ENCODE peak calls at places on chromosomes 11 and 22, in ten cellular contexts. One of them, this sample, is unnamed.

GRCh38 chr11:75450826-75451783 is 18.1 kb upstream of the KLHL35 start:
- DNase-seq in RCC 7860: no peak
- DNase-seq in activated T-helper 1 cell treated with Interleukin-2 at 50 U/mL for 16 hours: peak
- DNase-seq in SHP77: peak
- DNase-seq in stimulated activated CD8-positive, alpha-beta memory T cell treated with anti-CD3 and anti-CD28 coated beads, Interleukin-4, amount 100 ng/mL, for 4 hours: no peak
- DNase-seq in iris pigment epithelial cell: no peak
- DNase-seq in activated CD4-positive, alpha-beta T cell treated with anti-CD3 and anti-CD28 coated beads for 24 hours: peak
- DNase-seq in thyroid gland: no peak
- DNase-seq in activated effector memory CD4-positive, alpha-beta T cell treated with anti-CD3 and anti-CD28 coated beads, Interleukin-2, amount 50 U/mL, for 16 hours: peak
- DNase-seq in HTR-8/SVneo: no peak
- DNase-seq in this sample: no peak

GRCh38 chr22:40421082-40421350 is 50.6 kb downstream of the SGSM3 start:
- DNase-seq in HTR-8/SVneo: no peak
- DNase-seq in activated effector memory CD4-positive, alpha-beta T cell treated with anti-CD3 and anti-CD28 coated beads, Interleukin-2, amount 50 U/mL, for 16 hours: no peak
- DNase-seq in stimulated activated CD8-positive, alpha-beta memory T cell treated with anti-CD3 and anti-CD28 coated beads, Interleukin-4, amount 100 ng/mL, for 4 hours: no peak
- DNase-seq in iris pigment epithelial cell: no peak
- DNase-seq in activated CD4-positive, alpha-beta T cell treated with anti-CD3 and anti-CD28 coated beads for 24 hours: no peak
- DNase-seq in activated T-helper 1 cell treated with Interleukin-2 at 50 U/mL for 16 hours: no peak
- DNase-seq in SHP77: no peak
- DNase-seq in RCC 7860: no peak
- DNase-seq in thyroid gland: no peak
- DNase-seq in this sample: no peak

GRCh38 chr11:93169143-93169542 is 28.6 kb downstream of the SLC36A4 start:
- DNase-seq in stimulated activated CD8-positive, alpha-beta memory T cell treated with anti-CD3 and anti-CD28 coated beads, Interleukin-4, amount 100 ng/mL, for 4 hours: no peak
- DNase-seq in activated effector memory CD4-positive, alpha-beta T cell treated with anti-CD3 and anti-CD28 coated beads, Interleukin-2, amount 50 U/mL, for 16 hours: no peak
- DNase-seq in thyroid gland: no peak
- DNase-seq in iris pigment epithelial cell: no peak
- DNase-seq in SHP77: no peak
- DNase-seq in RCC 7860: no peak
- DNase-seq in activated CD4-positive, alpha-beta T cell treated with anti-CD3 and anti-CD28 coated beads for 24 hours: no peak
- DNase-seq in HTR-8/SVneo: no peak
- DNase-seq in activated T-helper 1 cell treated with Interleukin-2 at 50 U/mL for 16 hours: no peak
- DNase-seq in this sample: no peak

GRCh38 chr11:17734986-17735822 is 623 bp downstream of the KCNC1 start:
- DNase-seq in iris pigment epithelial cell: peak
- DNase-seq in thyroid gland: peak
- DNase-seq in activated CD4-positive, alpha-beta T cell treated with anti-CD3 and anti-CD28 coated beads for 24 hours: no peak
- DNase-seq in HTR-8/SVneo: peak
- DNase-seq in SHP77: no peak
- DNase-seq in activated T-helper 1 cell treated with Interleukin-2 at 50 U/mL for 16 hours: no peak
- DNase-seq in activated effector memory CD4-positive, alpha-beta T cell treated with anti-CD3 and anti-CD28 coated beads, Interleukin-2, amount 50 U/mL, for 16 hours: no peak
- DNase-seq in stimulated activated CD8-positive, alpha-beta memory T cell treated with anti-CD3 and anti-CD28 coated beads, Interleukin-4, amount 100 ng/mL, for 4 hours: no peak
- DNase-seq in RCC 7860: no peak
- DNase-seq in this sample: peak

GRCh38 chr11:1198766-1199688 is 23.8 kb upstream of the MUC5B start:
- DNase-seq in activated T-helper 1 cell treated with Interleukin-2 at 50 U/mL for 16 hours: no peak
- DNase-seq in RCC 7860: no peak
- DNase-seq in activated CD4-positive, alpha-beta T cell treated with anti-CD3 and anti-CD28 coated beads for 24 hours: no peak
- DNase-seq in stimulated activated CD8-positive, alpha-beta memory T cell treated with anti-CD3 and anti-CD28 coated beads, Interleukin-4, amount 100 ng/mL, for 4 hours: no peak
- DNase-seq in activated effector memory CD4-positive, alpha-beta T cell treated with anti-CD3 and anti-CD28 coated beads, Interleukin-2, amount 50 U/mL, for 16 hours: peak
- DNase-seq in SHP77: no peak
- DNase-seq in iris pigment epithelial cell: no peak
- DNase-seq in HTR-8/SVneo: no peak
- DNase-seq in thyroid gland: no peak
- DNase-seq in this sample: peak

GRCh38 chr22:31681625-31682345 is 19.8 kb upstream of the PISD start:
- DNase-seq in SHP77: no peak
- DNase-seq in iris pigment epithelial cell: peak
- DNase-seq in activated effector memory CD4-positive, alpha-beta T cell treated with anti-CD3 and anti-CD28 coated beads, Interleukin-2, amount 50 U/mL, for 16 hours: no peak
- DNase-seq in stimulated activated CD8-positive, alpha-beta memory T cell treated with anti-CD3 and anti-CD28 coated beads, Interleukin-4, amount 100 ng/mL, for 4 hours: no peak
- DNase-seq in HTR-8/SVneo: no peak
- DNase-seq in RCC 7860: no peak
- DNase-seq in thyroid gland: no peak
- DNase-seq in activated T-helper 1 cell treated with Interleukin-2 at 50 U/mL for 16 hours: no peak
- DNase-seq in activated CD4-positive, alpha-beta T cell treated with anti-CD3 and anti-CD28 coated beads for 24 hours: no peak
- DNase-seq in this sample: no peak

GRCh38 chr22:39712938-39713525 is 142.5 kb downstream of the CACNA1I start:
- DNase-seq in activated effector memory CD4-positive, alpha-beta T cell treated with anti-CD3 and anti-CD28 coated beads, Interleukin-2, amount 50 U/mL, for 16 hours: no peak
- DNase-seq in stimulated activated CD8-positive, alpha-beta memory T cell treated with anti-CD3 and anti-CD28 coated beads, Interleukin-4, amount 100 ng/mL, for 4 hours: no peak
- DNase-seq in SHP77: no peak
- DNase-seq in RCC 7860: no peak
- DNase-seq in activated CD4-positive, alpha-beta T cell treated with anti-CD3 and anti-CD28 coated beads for 24 hours: no peak
- DNase-seq in activated T-helper 1 cell treated with Interleukin-2 at 50 U/mL for 16 hours: no peak
- DNase-seq in iris pigment epithelial cell: no peak
- DNase-seq in thyroid gland: no peak
- DNase-seq in HTR-8/SVneo: no peak
- DNase-seq in this sample: no peak

GRCh38 chr11:102438311-102439062 is 14.1 kb downstream of the TMEM123 start:
- DNase-seq in activated CD4-positive, alpha-beta T cell treated with anti-CD3 and anti-CD28 coated beads for 24 hours: no peak
- DNase-seq in RCC 7860: no peak
- DNase-seq in SHP77: no peak
- DNase-seq in iris pigment epithelial cell: no peak
- DNase-seq in stimulated activated CD8-positive, alpha-beta memory T cell treated with anti-CD3 and anti-CD28 coated beads, Interleukin-4, amount 100 ng/mL, for 4 hours: no peak
- DNase-seq in activated effector memory CD4-positive, alpha-beta T cell treated with anti-CD3 and anti-CD28 coated beads, Interleukin-2, amount 50 U/mL, for 16 hours: peak
- DNase-seq in activated T-helper 1 cell treated with Interleukin-2 at 50 U/mL for 16 hours: no peak
- DNase-seq in thyroid gland: peak
- DNase-seq in HTR-8/SVneo: no peak
- DNase-seq in this sample: no peak

GRCh38 chr22:18971321-18971751 is 35.2 kb upstream of the PRODH start:
- DNase-seq in RCC 7860: no peak
- DNase-seq in stimulated activated CD8-positive, alpha-beta memory T cell treated with anti-CD3 and anti-CD28 coated beads, Interleukin-4, amount 100 ng/mL, for 4 hours: no peak
- DNase-seq in activated effector memory CD4-positive, alpha-beta T cell treated with anti-CD3 and anti-CD28 coated beads, Interleukin-2, amount 50 U/mL, for 16 hours: no peak
- DNase-seq in SHP77: no peak
- DNase-seq in HTR-8/SVneo: no peak
- DNase-seq in iris pigment epithelial cell: no peak
- DNase-seq in activated CD4-positive, alpha-beta T cell treated with anti-CD3 and anti-CD28 coated beads for 24 hours: no peak
- DNase-seq in thyroid gland: no peak
- DNase-seq in activated T-helper 1 cell treated with Interleukin-2 at 50 U/mL for 16 hours: no peak
- DNase-seq in this sample: no peak

GRCh38 chr11:12862761-12863469 is 146.2 kb upstream of the RASSF10 start:
- DNase-seq in RCC 7860: no peak
- DNase-seq in thyroid gland: peak
- DNase-seq in HTR-8/SVneo: peak
- DNase-seq in stimulated activated CD8-positive, alpha-beta memory T cell treated with anti-CD3 and anti-CD28 coated beads, Interleukin-4, amount 100 ng/mL, for 4 hours: no peak
- DNase-seq in activated CD4-positive, alpha-beta T cell treated with anti-CD3 and anti-CD28 coated beads for 24 hours: no peak
- DNase-seq in activated T-helper 1 cell treated with Interleukin-2 at 50 U/mL for 16 hours: no peak
- DNase-seq in SHP77: no peak
- DNase-seq in iris pigment epithelial cell: peak
- DNase-seq in activated effector memory CD4-positive, alpha-beta T cell treated with anti-CD3 and anti-CD28 coated beads, Interleukin-2, amount 50 U/mL, for 16 hours: no peak
- DNase-seq in this sample: no peak

GRCh38 chr11:82902086-82902485 is 550 bp downstream of the DDIAS start:
- DNase-seq in iris pigment epithelial cell: no peak
- DNase-seq in activated effector memory CD4-positive, alpha-beta T cell treated with anti-CD3 and anti-CD28 coated beads, Interleukin-2, amount 50 U/mL, for 16 hours: no peak
- DNase-seq in activated CD4-positive, alpha-beta T cell treated with anti-CD3 and anti-CD28 coated beads for 24 hours: no peak
- DNase-seq in stimulated activated CD8-positive, alpha-beta memory T cell treated with anti-CD3 and anti-CD28 coated beads, Interleukin-4, amount 100 ng/mL, for 4 hours: no peak
- DNase-seq in activated T-helper 1 cell treated with Interleukin-2 at 50 U/mL for 16 hours: no peak
- DNase-seq in RCC 7860: no peak
- DNase-seq in thyroid gland: no peak
- DNase-seq in HTR-8/SVneo: no peak
- DNase-seq in SHP77: no peak
- DNase-seq in this sample: no peak

GRCh38 chr11:28797536-28797935 is 689.3 kb downstream of the METTL15 start:
- DNase-seq in iris pigment epithelial cell: no peak
- DNase-seq in SHP77: no peak
- DNase-seq in thyroid gland: no peak
- DNase-seq in activated T-helper 1 cell treated with Interleukin-2 at 50 U/mL for 16 hours: no peak
- DNase-seq in stimulated activated CD8-positive, alpha-beta memory T cell treated with anti-CD3 and anti-CD28 coated beads, Interleukin-4, amount 100 ng/mL, for 4 hours: no peak
- DNase-seq in HTR-8/SVneo: no peak
- DNase-seq in activated effector memory CD4-positive, alpha-beta T cell treated with anti-CD3 and anti-CD28 coated beads, Interleukin-2, amount 50 U/mL, for 16 hours: no peak
- DNase-seq in RCC 7860: no peak
- DNase-seq in activated CD4-positive, alpha-beta T cell treated with anti-CD3 and anti-CD28 coated beads for 24 hours: no peak
- DNase-seq in this sample: no peak

GRCh38 chr22:37485006-37485713 is 1.0 kb downstream of the MFNG start:
- DNase-seq in activated effector memory CD4-positive, alpha-beta T cell treated with anti-CD3 and anti-CD28 coated beads, Interleukin-2, amount 50 U/mL, for 16 hours: peak
- DNase-seq in activated T-helper 1 cell treated with Interleukin-2 at 50 U/mL for 16 hours: peak
- DNase-seq in HTR-8/SVneo: no peak
- DNase-seq in RCC 7860: no peak
- DNase-seq in thyroid gland: peak
- DNase-seq in stimulated activated CD8-positive, alpha-beta memory T cell treated with anti-CD3 and anti-CD28 coated beads, Interleukin-4, amount 100 ng/mL, for 4 hours: peak
- DNase-seq in SHP77: no peak
- DNase-seq in activated CD4-positive, alpha-beta T cell treated with anti-CD3 and anti-CD28 coated beads for 24 hours: peak
- DNase-seq in iris pigment epithelial cell: no peak
- DNase-seq in this sample: no peak

GRCh38 chr11:13784441-13784840 is 116.0 kb downstream of the FAR1 start:
- DNase-seq in stimulated activated CD8-positive, alpha-beta memory T cell treated with anti-CD3 and anti-CD28 coated beads, Interleukin-4, amount 100 ng/mL, for 4 hours: no peak
- DNase-seq in HTR-8/SVneo: no peak
- DNase-seq in thyroid gland: no peak
- DNase-seq in activated effector memory CD4-positive, alpha-beta T cell treated with anti-CD3 and anti-CD28 coated beads, Interleukin-2, amount 50 U/mL, for 16 hours: no peak
- DNase-seq in iris pigment epithelial cell: no peak
- DNase-seq in activated CD4-positive, alpha-beta T cell treated with anti-CD3 and anti-CD28 coated beads for 24 hours: no peak
- DNase-seq in RCC 7860: no peak
- DNase-seq in SHP77: no peak
- DNase-seq in activated T-helper 1 cell treated with Interleukin-2 at 50 U/mL for 16 hours: no peak
- DNase-seq in this sample: no peak

GRCh38 chr11:35675901-35676610 is 13.5 kb downstream of the TRIM44 start:
- DNase-seq in SHP77: no peak
- DNase-seq in RCC 7860: no peak
- DNase-seq in activated T-helper 1 cell treated with Interleukin-2 at 50 U/mL for 16 hours: no peak
- DNase-seq in activated CD4-positive, alpha-beta T cell treated with anti-CD3 and anti-CD28 coated beads for 24 hours: no peak
- DNase-seq in iris pigment epithelial cell: peak
- DNase-seq in thyroid gland: no peak
- DNase-seq in activated effector memory CD4-positive, alpha-beta T cell treated with anti-CD3 and anti-CD28 coated beads, Interleukin-2, amount 50 U/mL, for 16 hours: no peak
- DNase-seq in HTR-8/SVneo: no peak
- DNase-seq in stimulated activated CD8-positive, alpha-beta memory T cell treated with anti-CD3 and anti-CD28 coated beads, Interleukin-4, amount 100 ng/mL, for 4 hours: no peak
- DNase-seq in this sample: no peak

GRCh38 chr11:111957663-111958415 is 20.7 kb downstream of the DIXDC1 start:
- DNase-seq in HTR-8/SVneo: no peak
- DNase-seq in activated effector memory CD4-positive, alpha-beta T cell treated with anti-CD3 and anti-CD28 coated beads, Interleukin-2, amount 50 U/mL, for 16 hours: no peak
- DNase-seq in activated T-helper 1 cell treated with Interleukin-2 at 50 U/mL for 16 hours: no peak
- DNase-seq in iris pigment epithelial cell: no peak
- DNase-seq in SHP77: peak
- DNase-seq in RCC 7860: no peak
- DNase-seq in activated CD4-positive, alpha-beta T cell treated with anti-CD3 and anti-CD28 coated beads for 24 hours: no peak
- DNase-seq in stimulated activated CD8-positive, alpha-beta memory T cell treated with anti-CD3 and anti-CD28 coated beads, Interleukin-4, amount 100 ng/mL, for 4 hours: no peak
- DNase-seq in thyroid gland: no peak
- DNase-seq in this sample: no peak

GRCh38 chr11:47369676-47370075 is 8.7 kb downstream of the SPI1 start:
- DNase-seq in iris pigment epithelial cell: no peak
- DNase-seq in SHP77: no peak
- DNase-seq in activated effector memory CD4-positive, alpha-beta T cell treated with anti-CD3 and anti-CD28 coated beads, Interleukin-2, amount 50 U/mL, for 16 hours: no peak
- DNase-seq in stimulated activated CD8-positive, alpha-beta memory T cell treated with anti-CD3 and anti-CD28 coated beads, Interleukin-4, amount 100 ng/mL, for 4 hours: no peak
- DNase-seq in activated T-helper 1 cell treated with Interleukin-2 at 50 U/mL for 16 hours: no peak
- DNase-seq in RCC 7860: no peak
- DNase-seq in activated CD4-positive, alpha-beta T cell treated with anti-CD3 and anti-CD28 coated beads for 24 hours: no peak
- DNase-seq in HTR-8/SVneo: no peak
- DNase-seq in thyroid gland: no peak
- DNase-seq in this sample: no peak

GRCh38 chr11:127268956-127269355 is 268.4 kb upstream of the KIRREL3 start:
- DNase-seq in activated effector memory CD4-positive, alpha-beta T cell treated with anti-CD3 and anti-CD28 coated beads, Interleukin-2, amount 50 U/mL, for 16 hours: no peak
- DNase-seq in activated T-helper 1 cell treated with Interleukin-2 at 50 U/mL for 16 hours: no peak
- DNase-seq in iris pigment epithelial cell: no peak
- DNase-seq in activated CD4-positive, alpha-beta T cell treated with anti-CD3 and anti-CD28 coated beads for 24 hours: no peak
- DNase-seq in RCC 7860: no peak
- DNase-seq in thyroid gland: no peak
- DNase-seq in HTR-8/SVneo: no peak
- DNase-seq in stimulated activated CD8-positive, alpha-beta memory T cell treated with anti-CD3 and anti-CD28 coated beads, Interleukin-4, amount 100 ng/mL, for 4 hours: no peak
- DNase-seq in SHP77: no peak
- DNase-seq in this sample: no peak

GRCh38 chr22:44143596-44143995 is 37.1 kb upstream of the PARVG start:
- DNase-seq in thyroid gland: no peak
- DNase-seq in RCC 7860: no peak
- DNase-seq in activated CD4-positive, alpha-beta T cell treated with anti-CD3 and anti-CD28 coated beads for 24 hours: no peak
- DNase-seq in activated effector memory CD4-positive, alpha-beta T cell treated with anti-CD3 and anti-CD28 coated beads, Interleukin-2, amount 50 U/mL, for 16 hours: no peak
- DNase-seq in HTR-8/SVneo: no peak
- DNase-seq in iris pigment epithelial cell: no peak
- DNase-seq in activated T-helper 1 cell treated with Interleukin-2 at 50 U/mL for 16 hours: no peak
- DNase-seq in SHP77: no peak
- DNase-seq in stimulated activated CD8-positive, alpha-beta memory T cell treated with anti-CD3 and anti-CD28 coated beads, Interleukin-4, amount 100 ng/mL, for 4 hours: no peak
- DNase-seq in this sample: no peak

GRCh38 chr11:104705475-104706195 is 192.6 kb downstream of the CASP12 start:
- DNase-seq in HTR-8/SVneo: no peak
- DNase-seq in stimulated activated CD8-positive, alpha-beta memory T cell treated with anti-CD3 and anti-CD28 coated beads, Interleukin-4, amount 100 ng/mL, for 4 hours: peak
- DNase-seq in activated effector memory CD4-positive, alpha-beta T cell treated with anti-CD3 and anti-CD28 coated beads, Interleukin-2, amount 50 U/mL, for 16 hours: peak
- DNase-seq in RCC 7860: peak
- DNase-seq in activated T-helper 1 cell treated with Interleukin-2 at 50 U/mL for 16 hours: peak
- DNase-seq in iris pigment epithelial cell: peak
- DNase-seq in activated CD4-positive, alpha-beta T cell treated with anti-CD3 and anti-CD28 coated beads for 24 hours: peak
- DNase-seq in SHP77: no peak
- DNase-seq in thyroid gland: peak
- DNase-seq in this sample: peak

GRCh38 chr11:26584818-26585217 is 12.8 kb upstream of the MUC15 start:
- DNase-seq in thyroid gland: no peak
- DNase-seq in activated CD4-positive, alpha-beta T cell treated with anti-CD3 and anti-CD28 coated beads for 24 hours: no peak
- DNase-seq in RCC 7860: no peak
- DNase-seq in activated T-helper 1 cell treated with Interleukin-2 at 50 U/mL for 16 hours: no peak
- DNase-seq in iris pigment epithelial cell: no peak
- DNase-seq in SHP77: no peak
- DNase-seq in HTR-8/SVneo: no peak
- DNase-seq in stimulated activated CD8-positive, alpha-beta memory T cell treated with anti-CD3 and anti-CD28 coated beads, Interleukin-4, amount 100 ng/mL, for 4 hours: no peak
- DNase-seq in activated effector memory CD4-positive, alpha-beta T cell treated with anti-CD3 and anti-CD28 coated beads, Interleukin-2, amount 50 U/mL, for 16 hours: no peak
- DNase-seq in this sample: no peak

GRCh38 chr22:22744412-22745224 is 100.2 kb downstream of the GGTLC2 start:
- DNase-seq in activated effector memory CD4-positive, alpha-beta T cell treated with anti-CD3 and anti-CD28 coated beads, Interleukin-2, amount 50 U/mL, for 16 hours: no peak
- DNase-seq in thyroid gland: no peak
- DNase-seq in SHP77: no peak
- DNase-seq in iris pigment epithelial cell: no peak
- DNase-seq in stimulated activated CD8-positive, alpha-beta memory T cell treated with anti-CD3 and anti-CD28 coated beads, Interleukin-4, amount 100 ng/mL, for 4 hours: no peak
- DNase-seq in activated CD4-positive, alpha-beta T cell treated with anti-CD3 and anti-CD28 coated beads for 24 hours: no peak
- DNase-seq in activated T-helper 1 cell treated with Interleukin-2 at 50 U/mL for 16 hours: no peak
- DNase-seq in RCC 7860: no peak
- DNase-seq in HTR-8/SVneo: no peak
- DNase-seq in this sample: no peak

GRCh38 chr22:26629988-26630761 is 8.4 kb downstream of the CRYBA4 start:
- DNase-seq in RCC 7860: no peak
- DNase-seq in activated T-helper 1 cell treated with Interleukin-2 at 50 U/mL for 16 hours: no peak
- DNase-seq in activated effector memory CD4-positive, alpha-beta T cell treated with anti-CD3 and anti-CD28 coated beads, Interleukin-2, amount 50 U/mL, for 16 hours: no peak
- DNase-seq in thyroid gland: peak
- DNase-seq in stimulated activated CD8-positive, alpha-beta memory T cell treated with anti-CD3 and anti-CD28 coated beads, Interleukin-4, amount 100 ng/mL, for 4 hours: no peak
- DNase-seq in activated CD4-positive, alpha-beta T cell treated with anti-CD3 and anti-CD28 coated beads for 24 hours: no peak
- DNase-seq in HTR-8/SVneo: no peak
- DNase-seq in iris pigment epithelial cell: no peak
- DNase-seq in SHP77: no peak
- DNase-seq in this sample: no peak

GRCh38 chr11:35340715-35341114 is 78.6 kb downstream of the SLC1A2 start:
- DNase-seq in thyroid gland: no peak
- DNase-seq in iris pigment epithelial cell: no peak
- DNase-seq in activated T-helper 1 cell treated with Interleukin-2 at 50 U/mL for 16 hours: no peak
- DNase-seq in HTR-8/SVneo: no peak
- DNase-seq in stimulated activated CD8-positive, alpha-beta memory T cell treated with anti-CD3 and anti-CD28 coated beads, Interleukin-4, amount 100 ng/mL, for 4 hours: no peak
- DNase-seq in RCC 7860: no peak
- DNase-seq in SHP77: no peak
- DNase-seq in activated CD4-positive, alpha-beta T cell treated with anti-CD3 and anti-CD28 coated beads for 24 hours: no peak
- DNase-seq in activated effector memory CD4-positive, alpha-beta T cell treated with anti-CD3 and anti-CD28 coated beads, Interleukin-2, amount 50 U/mL, for 16 hours: no peak
- DNase-seq in this sample: no peak

This sample was measured in ascending aorta.